ENCODE peak calls at places on chromosomes 7 and 10, in five cellular contexts. V is activated CD4-positive, alpha-beta T cell treated with anti-CD3 and anti-CD28 coated beads, Interleukin-2, amount 10 ng/mL, durations not matched to agents 7 days and 5 days; L is fibroblast of the aortic adventitia; M is neural progenitor cell; T is stimulated activated CD8-positive, alpha-beta memory T cell treated with anti-CD3 and anti-CD28 coated beads, Interleukin-12 subunit alpha, Interleukin-12 subunit beta, amount 100 ng/mL, for 4 hours. A is an unnamed sample.

GRCh38 chr10:17113889-17114288 is 15.7 kb downstream of the CUBN start:
- DNase-seq in L (peak; percentile 50), M (no peak), V (no peak), T (no peak), A (no peak)

GRCh38 chr7:5216931-5217330 is 26.9 kb downstream of the WIPI2 start:
- DNase-seq in M (no peak), L (no peak), V (no peak), T (no peak), A (no peak)

GRCh38 chr10:6601224-6601805 is 21.2 kb upstream of the PRKCQ start:
- DNase-seq in L (no peak), M (no peak), T (no peak), V (peak; percentile 45), A (no peak)

GRCh38 chr10:6083523-6084475 is 5.0 kb upstream of the RBM17 start:
- DNase-seq in M (no peak), V (peak; percentile 81), T (no peak), L (peak; percentile 56), A (peak; percentile 39)

GRCh38 chr10:60101821-60102220 is 195.5 kb upstream of the CCDC6 start:
- DNase-seq in L (no peak), V (no peak), T (no peak), M (no peak), A (no peak)

GRCh38 chr10:11231285-11231684 is 213.6 kb downstream of the CELF2 start:
- DNase-seq in L (no peak), T (no peak), M (no peak), V (no peak), A (no peak)

GRCh38 chr7:20721086-20721485 is 65.6 kb downstream of the SP8 start:
- DNase-seq in L (no peak), M (peak; percentile 5), T (no peak), V (no peak), A (no peak)

GRCh38 chr10:47347303-47347675 is 874 bp upstream of the RBP3 start:
- DNase-seq in L (no peak), V (no peak), M (no peak), T (no peak), A (no peak)

GRCh38 chr10:4083509-4084003 is 298.5 kb upstream of the KLF6 start:
- DNase-seq in T (no peak), L (peak; percentile 90), V (no peak), M (no peak), A (no peak)

GRCh38 chr10:15725603-15726002 is 5.9 kb upstream of the ITGA8 start:
- DNase-seq in V (no peak), L (peak; percentile 84), M (peak; percentile 72), T (no peak), A (no peak)

GRCh38 chr10:9331583-9332008 is 1277.1 kb downstream of the GATA3 start:
- DNase-seq in L (peak; percentile 77), V (no peak), M (peak; percentile 49), T (no peak), A (no peak)

GRCh38 chr7:2522780-2523433 is 3.3 kb downstream of the LFNG start:
- DNase-seq in T (no peak), M (peak; percentile 88), V (peak; percentile 58), L (no peak), A (no peak)